ENCODE peak calls at places on chromosomes 7 and 10, in nine cellular contexts. T is NB4, P is SHP77, M is NCI-H2081, Z is midbrain, V is iPS-NIHi11, K is T-helper 1 cell, N is endothelial cell of umbilical vein, H is RPMI8226. F is an unnamed sample.

GRCh38 chr10:62352356-62352963 is 21.7 kb upstream of the ZNF365 start:
- DNase-seq in T (no peak), P (no peak), M (no peak), Z (no peak), V (no peak), K (no peak), N (no peak), H (no peak), F (no peak)

GRCh38 chr10:17200885-17201164 is 647 bp downstream of the TRDMT1 start:
- DNase-seq in T (peak; percentile 58), P (no peak), M (peak; percentile 30), Z (peak; percentile 58), V (no peak), K (no peak), N (peak; percentile 79), H (peak; percentile 62), F (no peak)

GRCh38 chr10:98272690-98273453 is 4.9 kb upstream of the LOXL4 start:
- DNase-seq in T (no peak), P (no peak), M (no peak), Z (no peak), V (peak; percentile 40), K (no peak), N (no peak), H (no peak), F (no peak)

GRCh38 chr7:51316666-51317581 is at the start of gene COBL:
- DNase-seq in T (no peak), P (no peak), M (no peak), Z (no peak), V (peak; percentile 75), K (no peak), N (no peak), H (peak; percentile 82), F (peak; percentile 83)

GRCh38 chr7:148883233-148884048 is 650 bp downstream of the EZH2 start:
- DNase-seq in T (peak; percentile 57), P (no peak), M (peak; percentile 59), Z (peak; percentile 2), V (peak; percentile 47), K (peak; percentile 66), N (peak; percentile 13), H (peak; percentile 59), F (peak; percentile 81)

GRCh38 chr10:58107506-58107905 is 160.2 kb downstream of the IPMK start:
- DNase-seq in T (no peak), P (no peak), M (no peak), Z (no peak), V (no peak), K (no peak), N (no peak), H (no peak), F (no peak)

GRCh38 chr10:34866848-34867247 is 51.8 kb upstream of the PARD3 start:
- DNase-seq in T (peak; percentile 41), P (no peak), M (peak; percentile 1), Z (no peak), V (peak; percentile 53), K (no peak), N (no peak), H (peak; percentile 36), F (peak; percentile 72)

GRCh38 chr10:5971886-5972285 is 5.5 kb downstream of the IL15RA start:
- DNase-seq in T (peak; percentile 57), P (no peak), M (no peak), Z (no peak), V (no peak), K (no peak), N (no peak), H (no peak), F (no peak)

GRCh38 chr7:90678986-90679385 is 82.9 kb downstream of the CDK14 start:
- DNase-seq in T (no peak), P (no peak), M (no peak), Z (no peak), V (no peak), K (no peak), N (no peak), H (no peak), F (peak; percentile 11)

GRCh38 chr7:129832701-129833227 is 120.0 kb downstream of the UBE2H start:
- DNase-seq in T (no peak), P (no peak), M (no peak), Z (no peak), V (no peak), K (no peak), N (no peak), H (no peak), F (no peak)

GRCh38 chr7:135164357-135165021 is 6.0 kb downstream of the CYREN start:
- DNase-seq in T (peak; percentile 16), P (no peak), M (no peak), Z (no peak), V (no peak), K (no peak), N (no peak), H (no peak), F (no peak)

GRCh38 chr10:22433875-22434274 is 88.6 kb downstream of the SPAG6 start:
- DNase-seq in T (peak; percentile 60), P (no peak), M (no peak), Z (no peak), V (no peak), K (no peak), N (peak; percentile 61), H (no peak), F (no peak)

GRCh38 chr10:11827414-11827813 is 4.3 kb downstream of the PROSER2 start:
- DNase-seq in T (no peak), P (no peak), M (no peak), Z (no peak), V (no peak), K (no peak), N (no peak), H (no peak), F (no peak)

GRCh38 chr10:120598377-120598776 is 141.3 kb downstream of the PLPP4 start:
- DNase-seq in T (no peak), P (no peak), M (no peak), Z (no peak), V (no peak), K (no peak), N (no peak), H (no peak), F (peak; percentile 58)

GRCh38 chr7:48295572-48295971 is 124.3 kb downstream of the ABCA13 start:
- DNase-seq in T (no peak), P (no peak), M (no peak), Z (no peak), V (no peak), K (no peak), N (no peak), H (no peak), F (no peak)

GRCh38 chr10:91208645-91209044 is 11.8 kb upstream of the PCGF5 start:
- DNase-seq in T (no peak), P (no peak), M (peak; percentile 27), Z (no peak), V (no peak), K (no peak), N (no peak), H (no peak), F (peak; percentile 8)

GRCh38 chr7:37495574-37496184 is 47.0 kb upstream of the ELMO1 start:
- DNase-seq in T (peak; percentile 58), P (no peak), M (no peak), Z (peak; percentile 69), V (peak; percentile 21), K (no peak), N (peak; percentile 52), H (peak; percentile 26), F (peak; percentile 29)

GRCh38 chr7:41052736-41053135 is 650.2 kb downstream of the INHBA start:
- DNase-seq in T (no peak), P (no peak), M (no peak), Z (no peak), V (no peak), K (no peak), N (no peak), H (no peak), F (peak; percentile 38)

GRCh38 chr10:77504870-77505257 is 132.7 kb downstream of the KCNMA1 start:
- DNase-seq in T (no peak), P (no peak), M (no peak), Z (no peak), V (peak; percentile 25), K (no peak), N (no peak), H (peak; percentile 26), F (peak; percentile 86)

GRCh38 chr7:50834136-50834535 is 51.4 kb upstream of the GRB10 start:
- DNase-seq in T (no peak), P (no peak), M (no peak), Z (no peak), V (no peak), K (no peak), N (no peak), H (no peak), F (peak; percentile 8)

GRCh38 chr10:76082956-76083355 is 651.5 kb downstream of the LRMDA start:
- DNase-seq in T (peak; percentile 17), P (no peak), M (no peak), Z (no peak), V (peak; percentile 69), K (no peak), N (no peak), H (no peak), F (peak; percentile 71)

GRCh38 chr10:110414563-110415309 is 83.0 kb upstream of the DUSP5 start:
- DNase-seq in T (peak; percentile 97), P (no peak), M (no peak), Z (no peak), V (no peak), K (peak; percentile 75), N (no peak), H (peak; percentile 94), F (no peak)

GRCh38 chr10:7408003-7408493 is 2.8 kb downstream of the SFMBT2 start:
- DNase-seq in T (peak; percentile 27), P (no peak), M (no peak), Z (peak; percentile 19), V (peak; percentile 23), K (no peak), N (peak; percentile 12), H (peak; percentile 48), F (no peak)

GRCh38 chr7:91089382-91089963 is 174.8 kb upstream of the FZD1 start:
- DNase-seq in T (peak; percentile 58), P (peak; percentile 31), M (peak; percentile 48), Z (peak; percentile 25), V (peak; percentile 15), K (no peak), N (peak; percentile 60), H (peak; percentile 16), F (peak; percentile 62)

GRCh38 chr7:50640256-50640655 is 75.1 kb upstream of the DDC start:
- DNase-seq in T (no peak), P (no peak), M (no peak), Z (no peak), V (no peak), K (no peak), N (no peak), H (no peak), F (no peak)

GRCh38 chr7:152743600-152743999 is 16.0 kb upstream of the ACTR3B start:
- DNase-seq in T (no peak), P (no peak), M (no peak), Z (no peak), V (no peak), K (no peak), N (no peak), H (no peak), F (no peak)

GRCh38 chr7:47669178-47669878 is 87.4 kb upstream of the TNS3 start:
- DNase-seq in T (peak; percentile 92), P (peak; percentile 6), M (no peak), Z (no peak), V (no peak), K (no peak), N (no peak), H (peak; percentile 90), F (no peak)

GRCh38 chr7:30660331-30661255 is 21.7 kb downstream of the CRHR2 start:
- DNase-seq in T (no peak), P (peak; percentile 78), M (peak; percentile 94), Z (no peak), V (no peak), K (no peak), N (no peak), H (no peak), F (peak; percentile 99)

GRCh38 chr10:35000936-35001335 is 89.2 kb downstream of the CUL2 start:
- DNase-seq in T (no peak), P (no peak), M (no peak), Z (no peak), V (no peak), K (no peak), N (no peak), H (no peak), F (no peak)

GRCh38 chr10:31025142-31025541 is 6.5 kb downstream of the ZNF438 start:
- DNase-seq in T (no peak), P (no peak), M (no peak), Z (no peak), V (no peak), K (no peak), N (no peak), H (no peak), F (no peak)

GRCh38 chr10:26621889-26622681 is 75.4 kb upstream of the PDSS1 start:
- DNase-seq in T (peak; percentile 73), P (no peak), M (no peak), Z (no peak), V (peak; percentile 74), K (no peak), N (no peak), H (peak; percentile 28), F (peak; percentile 73)

F was measured in NCI-H69.